ENCODE peak calls at places on chromosome 2, in four cellular contexts. M is H1, L is stomach, S is A549. I is an unnamed sample.

GRCh38 chr2:226673314-226673723 is 126.3 kb downstream of the IRS1 start:
- DNase-seq in M (no peak), L (peak), S (no peak), I (no peak)

GRCh38 chr2:59217360-59217759 is 976.2 kb upstream of the FANCL start:
- DNase-seq in M (no peak), L (no peak), S (no peak), I (no peak)

GRCh38 chr2:113823729-113824595 is 65.9 kb upstream of the ACTR3 start:
- DNase-seq in M (no peak), L (no peak), S (no peak), I (no peak)

GRCh38 chr2:167144179-167144898 is 256.1 kb downstream of the XIRP2 start:
- DNase-seq in M (no peak), L (no peak), S (no peak), I (no peak)

GRCh38 chr2:165462433-165462832 is 7.1 kb upstream of the CSRNP3 start:
- DNase-seq in M (no peak), L (no peak), S (no peak), I (no peak)

GRCh38 chr2:127577208-127577475 is 41.7 kb downstream of the MYO7B start:
- DNase-seq in M (no peak), L (no peak), S (no peak), I (no peak)

GRCh38 chr2:157443795-157444642 is at the start of gene CYTIP:
- DNase-seq in M (no peak), L (peak), S (no peak), I (no peak)

GRCh38 chr2:70921839-70922590 is 13.7 kb upstream of the ATP6V1B1 start:
- DNase-seq in M (no peak), L (peak), S (no peak), I (no peak)

GRCh38 chr2:171592026-171592555 is 69.8 kb downstream of the CYBRD1 start:
- DNase-seq in M (no peak), L (no peak), S (no peak), I (no peak)

GRCh38 chr2:179049203-179049545 is 763 bp downstream of the CCDC141 start:
- DNase-seq in M (no peak), L (no peak), S (no peak), I (no peak)

GRCh38 chr2:116948258-116948657 is 866.2 kb upstream of the DDX18 start:
- DNase-seq in M (no peak), L (no peak), S (no peak), I (no peak)

GRCh38 chr2:226835420-226835795 is 446 bp upstream of the RHBDD1 start:
- DNase-seq in M (no peak), L (no peak), S (peak), I (peak)

GRCh38 chr2:72008608-72009007 is 139.1 kb downstream of the CYP26B1 start:
- DNase-seq in M (no peak), L (no peak), S (no peak), I (no peak)

GRCh38 chr2:153077311-153077710 is 358.9 kb downstream of the ARL6IP6 start:
- DNase-seq in M (no peak), L (no peak), S (no peak), I (no peak)

GRCh38 chr2:2639251-2640139 is 308.4 kb upstream of the MYT1L start:
- DNase-seq in M (no peak), L (no peak), S (no peak), I (peak)

GRCh38 chr2:26298638-26299393 is 47.1 kb upstream of the SELENOI start:
- DNase-seq in M (no peak), L (peak), S (no peak), I (peak)

GRCh38 chr2:72864500-72864899 is 22.7 kb upstream of the SPR start:
- DNase-seq in M (no peak), L (no peak), S (peak), I (no peak)

GRCh38 chr2:237873961-237874551 is 14.6 kb downstream of the RAMP1 start:
- DNase-seq in M (no peak), L (no peak), S (no peak), I (peak)

GRCh38 chr2:23992931-23993330 is 17.0 kb upstream of the MFSD2B start:
- DNase-seq in M (no peak), L (no peak), S (no peak), I (no peak)

GRCh38 chr2:197372582-197372981 is 62.0 kb upstream of the ANKRD44 start:
- DNase-seq in M (no peak), L (no peak), S (no peak), I (no peak)

GRCh38 chr2:190396264-190396663 is 11.9 kb upstream of the MFSD6 start:
- DNase-seq in M (no peak), L (no peak), S (no peak), I (no peak)

GRCh38 chr2:10030311-10030736 is 13.0 kb upstream of the KLF11 start:
- DNase-seq in M (no peak), L (no peak), S (no peak), I (no peak)

GRCh38 chr2:39512434-39512935 is 75.4 kb upstream of the MAP4K3 start:
- DNase-seq in M (no peak), L (no peak), S (no peak), I (peak)

GRCh38 chr2:207640160-207640559 is 15.0 kb upstream of the METTL21A start:
- DNase-seq in M (no peak), L (no peak), S (no peak), I (no peak)

GRCh38 chr2:174705321-174705720 is 59.0 kb downstream of the CHRNA1 start:
- DNase-seq in M (no peak), L (no peak), S (no peak), I (no peak)

DNA sequence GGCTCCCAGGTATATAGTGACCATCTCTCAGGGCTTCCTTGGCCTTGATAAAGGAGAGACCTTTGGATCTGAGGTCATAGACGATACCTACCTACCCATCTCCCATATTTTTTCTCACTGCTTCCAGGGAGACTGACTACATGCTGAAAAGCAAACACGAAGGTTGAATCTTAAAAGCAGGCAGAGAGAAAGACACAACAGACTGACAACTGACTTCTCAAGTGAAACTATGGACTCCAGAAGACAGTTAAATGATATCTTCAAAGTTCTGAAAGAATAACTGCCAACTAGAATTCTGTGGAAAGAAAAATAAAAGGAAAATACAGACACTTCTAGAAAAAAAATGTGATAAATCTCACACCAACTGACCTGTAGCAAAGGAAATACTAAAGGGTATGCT is 76.5 kb upstream of the HAAO start:
- DNase-seq in M (no peak), L (no peak), S (no peak), I (no peak)
- TF ChIP-seq EP300 in M (no peak), L (no peak), S (no peak), I (no peak)

DNA sequence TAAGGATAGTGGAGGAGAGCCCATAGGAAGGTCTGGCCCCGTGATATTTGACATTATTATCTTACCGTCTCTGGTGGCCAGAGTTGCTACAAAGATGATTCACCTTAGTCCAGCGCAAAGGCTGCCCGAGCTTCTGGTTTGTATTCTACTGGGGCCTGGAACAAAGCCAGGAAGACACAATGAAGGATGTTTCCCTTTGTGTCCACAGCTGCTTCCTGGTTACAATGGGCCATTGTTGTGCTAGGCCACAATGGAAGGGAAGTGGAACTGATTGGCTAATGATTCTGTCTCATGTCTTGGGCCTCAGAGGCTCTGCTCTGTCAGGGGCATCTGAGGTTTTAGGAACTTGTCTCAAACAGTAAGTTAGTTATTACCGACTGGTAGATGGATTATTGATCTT is 132.2 kb downstream of the TDRD15 start:
- DNase-seq in M (no peak), L (no peak), S (no peak), I (no peak)
- TF ChIP-seq CTCF in M (no peak), L (no peak), S (no peak), I (no peak)

GRCh38 chr2:74924463-74925265 is 33.8 kb upstream of the POLE4 start:
- DNase-seq in M (no peak), L (no peak), S (no peak), I (no peak)

GRCh38 chr2:74925361-74925786 is 33.1 kb upstream of the POLE4 start:
- DNase-seq in M (no peak), L (no peak), S (no peak), I (no peak)

GRCh38 chr2:74931940-74932339 is 26.5 kb upstream of the POLE4 start:
- DNase-seq in M (no peak), L (no peak), S (no peak), I (no peak)

GRCh38 chr2:74930811-74931486 is 27.5 kb upstream of the POLE4 start:
- DNase-seq in M (no peak), L (no peak), S (no peak), I (no peak)

GRCh38 chr2:74927617-74928016 is 30.8 kb upstream of the POLE4 start:
- DNase-seq in M (no peak), L (no peak), S (no peak), I (no peak)
- TF ChIP-seq EP300 in M (no peak), L (no peak), S (no peak), I (no peak)

GRCh38 chr2:52611757-52612156 is 1155.8 kb upstream of the CHAC2 start:
- DNase-seq in M (no peak), L (no peak), S (no peak), I (no peak)

GRCh38 chr2:52608030-52608429 is 1159.6 kb upstream of the CHAC2 start:
- DNase-seq in M (no peak), L (no peak), S (no peak), I (no peak)

DNA sequence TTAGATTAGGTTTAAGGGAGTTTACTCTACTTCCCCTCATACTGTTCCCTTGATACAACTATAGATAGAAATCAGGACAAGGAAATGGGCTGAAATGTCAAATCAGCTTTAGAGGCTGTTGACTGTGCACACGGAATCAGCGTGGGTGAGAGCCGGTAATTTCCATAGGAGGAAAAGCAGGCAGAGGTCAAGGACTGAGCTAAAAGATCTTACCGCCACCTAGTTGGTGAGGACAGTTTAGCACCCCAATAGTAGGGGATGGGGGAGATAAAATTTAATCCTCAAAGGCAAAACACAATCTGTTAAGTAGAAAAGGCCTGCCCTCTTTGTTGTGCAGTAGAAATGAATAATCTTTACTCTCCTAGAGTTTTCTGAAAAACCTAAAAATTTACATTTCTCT is 1154.5 kb upstream of the CHAC2 start:
- DNase-seq in M (no peak), L (no peak), S (no peak), I (no peak)
- TF ChIP-seq CTCF in M (no peak), L (no peak), S (no peak), I (no peak)

GRCh38 chr2:45567288-45567963 is 43.6 kb downstream of the SRBD1 start:
- DNase-seq in M (no peak), L (no peak), S (no peak), I (no peak)
- TF ChIP-seq EP300 in M (no peak), L (no peak), S (no peak), I (no peak)